ENCODE peak calls at places on chromosomes 13 and 19, in six cellular contexts. E is amniotic stem cell; G is pulmonary artery endothelial cell; J is left ventricle myocardium inferior; Z is H54; V is activated CD8-positive, alpha-beta memory T cell treated with anti-CD3 and anti-CD28 coated beads, Interleukin-2, amount 50 U/mL, for 48 hours. Y is an unnamed sample.

GRCh38 chr19:46488551-46488950 is 7.1 kb downstream of the PNMA8B start:
- DNase-seq in G (no peak), J (no peak), V (no peak), E (no peak), Z (no peak), Y (no peak)

GRCh38 chr19:13781547-13781946 is 7.3 kb downstream of the C19orf53 start:
- DNase-seq in Z (peak; percentile 67), J (peak; percentile 72), G (peak; percentile 75), E (peak; percentile 85), V (no peak), Y (peak; percentile 55)

GRCh38 chr19:33631628-33631995 is 9.9 kb downstream of the CHST8 start:
- DNase-seq in V (peak; percentile 3), J (no peak), E (no peak), G (no peak), Z (no peak), Y (no peak)

GRCh38 chr13:73325351-73326214 is 266.8 kb downstream of the KLF5 start:
- DNase-seq in V (no peak), J (no peak), Z (no peak), G (no peak), E (no peak), Y (no peak)

GRCh38 chr13:112128052-112128610 is 61.2 kb downstream of the SOX1 start:
- DNase-seq in V (no peak), J (no peak), Z (no peak), G (no peak), E (no peak), Y (no peak)

GRCh38 chr19:35081201-35081600 is 34.4 kb upstream of the FXYD3 start:
- DNase-seq in Z (no peak), E (no peak), G (no peak), V (no peak), J (no peak), Y (no peak)

GRCh38 chr13:76993021-76993420 is 1.1 kb downstream of the CLN5 start:
- DNase-seq in E (no peak), V (no peak), J (no peak), G (no peak), Z (no peak), Y (no peak)

GRCh38 chr13:26601669-26602068 is 44.2 kb downstream of the WASF3 start:
- DNase-seq in V (no peak), E (no peak), Z (no peak), G (peak; percentile 30), J (no peak), Y (no peak)

GRCh38 chr13:47708386-47708785 is 292.7 kb downstream of the SUCLA2 start:
- DNase-seq in J (no peak), V (no peak), Z (no peak), G (no peak), E (no peak), Y (no peak)

GRCh38 chr13:75818181-75819110 is 182.3 kb downstream of the LMO7 start:
- DNase-seq in Z (no peak), V (no peak), G (no peak), E (no peak), J (no peak), Y (no peak)

GRCh38 chr13:98483636-98484288 is 93.1 kb downstream of the STK24 start:
- DNase-seq in E (no peak), G (no peak), J (no peak), Z (no peak), V (peak; percentile 40), Y (no peak)

GRCh38 chr19:13212759-13213330 is 62.6 kb downstream of the IER2 start:
- DNase-seq in J (peak; percentile 50), E (no peak), V (peak; percentile 91), Z (peak; percentile 80), G (peak; percentile 27), Y (peak; percentile 42)

Y was measured in heart right ventricle.